ENCODE peak calls at places on chromosomes 11 and 22, in seven cellular contexts. V is body of pancreas, F is breast epithelium, D is right lobe of liver, R is stomach, I is IMR-90, H is suprapubic skin. L is an unnamed sample. For H3K4me1, the result is how much of the 10 kb centered on the place peaks cover.

GRCh38 chr11:111148953-111149352 is 96.6 kb upstream of the POU2AF2 start:
- DNase-seq in V (no peak), F (no peak), D (no peak), R (no peak), I (peak), H (no peak), L (no peak)

GRCh38 chr11:76228122-76229000 is 22.1 kb upstream of the WNT11 start:
- DNase-seq in V (no peak), F (no peak), D (peak), R (no peak), I (no peak), H (no peak), L (no peak)

GRCh38 chr11:407651-408080 is 7.1 kb downstream of the SIGIRR start:
- DNase-seq in V (no peak), F (no peak), D (no peak), R (no peak), I (no peak), H (no peak), L (no peak)

GRCh38 chr11:122032317-122032716 is 83.7 kb downstream of the BLID start:
- DNase-seq in V (no peak), F (no peak), D (no peak), R (no peak), I (no peak), H (no peak), L (no peak)

GRCh38 chr11:44839458-44840084 is 111.1 kb downstream of the TP53I11 start:
- DNase-seq in V (no peak), F (no peak), D (no peak), R (no peak), I (no peak), H (no peak), L (no peak)

GRCh38 chr11:90849278-90849677 is 626.4 kb upstream of the CHORDC1 start:
- DNase-seq in V (no peak), F (no peak), D (no peak), R (no peak), I (no peak), H (no peak), L (no peak)

GRCh38 chr11:32087602-32088001 is 3.3 kb upstream of the RCN1 start:
- DNase-seq in V (no peak), F (no peak), D (no peak), R (no peak), I (peak), H (no peak), L (no peak)

GRCh38 chr22:31550871-31551370 is 54.6 kb downstream of the SFI1 start:
- DNase-seq in V (no peak), F (no peak), D (no peak), R (no peak), I (no peak), H (no peak), L (no peak)

GRCh38 chr11:68329993-68330699 is 17.8 kb downstream of the LRP5 start:
- DNase-seq in V (peak), F (no peak), D (no peak), R (no peak), I (peak), H (no peak), L (no peak)

GRCh38 chr11:73579641-73580434 is 18.1 kb downstream of the FAM168A start:
- DNase-seq in V (no peak), F (no peak), D (no peak), R (no peak), I (peak), H (no peak), L (no peak)

GRCh38 chr11:86586307-86586706 is 86.1 kb downstream of the ME3 start:
- DNase-seq in V (no peak), F (no peak), D (no peak), R (no peak), I (no peak), H (no peak), L (no peak)

GRCh38 chr11:76424379-76424778 is 20.4 kb upstream of the EMSY start:
- DNase-seq in V (no peak), F (no peak), D (no peak), R (no peak), I (no peak), H (no peak), L (no peak)

GRCh38 chr11:14645985-14646900 is 2.6 kb downstream of the PDE3B start:
- DNase-seq in V (no peak), F (no peak), D (no peak), R (no peak), I (no peak), H (no peak), L (no peak)

GRCh38 chr11:107688322-107688918 is 23.4 kb downstream of the SLN start:
- DNase-seq in V (no peak), F (no peak), D (no peak), R (no peak), I (no peak), H (no peak), L (no peak)

GRCh38 chr11:71488968-71489265 is 35.9 kb downstream of the NADSYN1 start:
- DNase-seq in V (no peak), F (no peak), D (no peak), R (no peak), I (no peak), H (no peak), L (no peak)

GRCh38 chr11:119476666-119477331 is 53.8 kb upstream of the THY1 start:
- DNase-seq in V (no peak), F (peak), D (no peak), R (peak), I (no peak), H (peak), L (no peak)

GRCh38 chr22:48666620-48667019 is 1161.1 kb downstream of the BRD1 start:
- DNase-seq in V (no peak), F (no peak), D (no peak), R (no peak), I (no peak), H (no peak), L (no peak)

GRCh38 chr11:10943968-10944367 is 86.1 kb upstream of the ZBED5 start:
- DNase-seq in V (no peak), F (no peak), D (no peak), R (no peak), I (no peak), H (no peak), L (no peak)

GRCh38 chr11:33454264-33454663 is 197.1 kb downstream of the HIPK3 start:
- DNase-seq in V (no peak), F (no peak), D (no peak), R (no peak), I (no peak), H (no peak), L (no peak)

GRCh38 chr11:115145316-115145715 is 358.9 kb downstream of the CADM1 start:
- DNase-seq in V (no peak), F (no peak), D (no peak), R (no peak), I (no peak), H (no peak), L (no peak)

GRCh38 chr11:32940865-32941264 is 48.3 kb downstream of the QSER1 start:
- DNase-seq in V (no peak), F (no peak), D (no peak), R (no peak), I (no peak), H (no peak), L (no peak)

GRCh38 chr11:8060146-8060719 is 20.8 kb upstream of the TUB start:
- DNase-seq in V (no peak), F (no peak), D (peak), R (peak), I (no peak), H (peak), L (no peak)
- H3K27ac ChIP-seq in V (no peak), F (peak), D (no peak), R (no peak), I (no peak), H (peak), L (no peak)

GRCh38 chr11:6453152-6453551 is 12.4 kb upstream of the HPX start:
- DNase-seq in V (no peak), F (no peak), D (no peak), R (no peak), I (no peak), H (no peak), L (no peak)
- H3K4me1 ChIP-seq in V (under half), F (under half), D (under half), R (under half), I (under half), H (under half), L (under half)

DNA sequence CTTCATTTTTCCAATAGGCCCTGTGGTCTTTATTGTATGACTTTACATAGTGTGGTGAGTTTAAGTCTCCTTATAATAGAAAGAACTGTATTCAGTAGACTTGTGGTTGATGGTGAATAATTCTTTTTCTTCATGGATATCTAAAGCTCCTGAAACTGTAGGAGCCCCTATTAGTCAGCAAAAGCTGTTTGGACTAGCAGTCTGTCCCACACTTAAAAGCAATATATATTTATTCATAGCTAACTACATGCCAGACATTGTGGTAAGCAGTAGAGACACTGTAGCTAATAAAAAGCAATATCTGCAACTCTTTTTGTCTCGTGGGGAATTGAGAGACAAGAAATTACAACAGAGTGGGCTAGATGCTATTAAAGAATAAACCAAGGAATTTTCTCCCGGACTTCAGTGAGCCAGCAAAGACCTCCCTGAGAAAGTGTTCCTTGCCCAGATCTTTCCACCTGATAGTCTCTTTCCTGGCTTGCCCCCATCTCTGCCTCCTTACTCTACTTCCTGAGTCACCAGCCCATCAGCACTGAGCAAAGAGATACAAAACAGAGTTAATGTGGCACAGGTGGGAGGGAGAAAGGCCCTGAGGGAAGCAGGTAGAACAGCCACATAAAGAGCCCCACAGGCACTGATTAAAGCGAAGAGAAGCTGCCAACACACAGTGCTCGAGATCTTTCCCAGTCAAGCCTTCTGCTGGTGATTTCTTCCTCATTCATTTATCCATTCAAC is 1.4 kb upstream of the OR52W1 start:
- DNase-seq in V (no peak), F (no peak), D (no peak), R (no peak), I (peak), H (no peak), L (no peak)
- TF ChIP-seq POLR2A in V (no peak), F (no peak), D (no peak), R (no peak), I (no peak), H (no peak), L (no peak)

GRCh38 chr11:128774593-128774992 is 80.7 kb downstream of the FLI1 start:
- DNase-seq in V (no peak), F (no peak), D (no peak), R (no peak), I (no peak), H (no peak), L (no peak)
- H3K27ac ChIP-seq in V (no peak), F (no peak), D (no peak), R (no peak), I (no peak), H (no peak), L (no peak)

DNA sequence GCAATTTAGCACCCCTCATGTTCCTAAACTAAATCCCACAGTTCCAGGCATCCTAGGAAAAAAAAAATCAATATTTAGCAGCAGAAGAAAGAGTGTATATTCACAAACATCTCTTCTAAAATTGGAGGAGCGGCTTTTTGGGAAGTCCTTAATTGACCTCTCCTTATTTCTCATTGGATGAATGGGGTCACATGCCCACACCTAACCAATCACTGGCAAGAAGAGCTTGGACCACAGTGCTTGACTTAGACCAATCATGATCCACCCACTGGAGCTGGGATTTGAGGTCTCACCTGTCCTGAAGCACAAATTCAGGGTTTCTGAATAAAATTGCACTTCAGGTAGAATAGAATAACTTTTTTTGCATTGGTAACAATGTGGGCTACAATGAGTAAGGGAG is 16.0 kb downstream of the CD44 start:
- DNase-seq in V (no peak), F (no peak), D (no peak), R (no peak), I (no peak), H (no peak), L (no peak)
- H3K4me1 ChIP-seq in V (half or more), F (under half), D (under half), R (half or more), I (under half), H (half or more), L (half or more)

DNA sequence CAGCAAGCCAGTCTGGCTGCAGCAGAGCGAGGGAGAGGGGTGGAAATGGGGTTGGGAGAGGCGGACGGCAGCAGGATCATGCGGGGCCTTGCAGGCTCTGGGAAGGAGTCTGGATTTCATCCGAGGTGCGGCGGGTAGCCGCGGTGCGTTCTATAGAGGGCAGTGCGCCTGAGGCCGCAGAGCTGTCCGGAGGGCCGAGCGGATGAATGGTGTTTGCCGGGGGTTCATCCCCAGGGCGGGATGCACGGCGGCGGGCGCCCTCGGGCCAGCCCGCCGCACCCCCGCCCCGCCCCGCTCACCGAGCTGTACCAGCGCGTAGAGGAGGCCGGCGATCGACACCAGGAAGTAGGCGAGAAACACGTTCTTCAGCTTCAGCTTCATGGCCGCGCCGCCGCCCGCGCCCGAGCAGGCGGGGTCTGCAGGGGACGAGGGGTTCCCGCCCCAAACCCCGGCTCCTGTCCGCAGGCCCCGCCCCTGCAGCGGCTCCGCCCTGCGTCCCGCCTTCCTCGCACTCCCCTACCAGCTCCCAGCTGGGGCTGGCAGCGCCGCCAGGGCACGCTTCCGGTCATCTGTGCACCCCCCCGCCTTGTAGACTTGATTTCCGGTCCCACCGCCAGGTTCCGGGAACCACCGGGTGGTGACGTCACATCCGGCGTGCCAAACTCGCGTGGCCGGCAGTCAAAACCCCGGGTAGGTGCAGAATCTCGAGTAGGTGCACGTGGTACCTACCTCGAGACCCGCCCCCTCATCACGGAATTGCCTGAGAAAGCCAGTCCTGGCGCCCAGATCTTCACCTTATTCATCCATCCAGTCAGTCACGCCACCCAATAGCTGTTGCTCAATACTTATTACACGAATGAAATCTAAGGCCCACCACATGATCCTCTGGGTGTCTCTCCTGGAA is at the start of gene B3GAT3:
- DNase-seq in V (peak), F (peak), D (peak), R (peak), I (peak), H (peak), L (peak)
- TF ChIP-seq POLR2A in V (peak), F (peak), D (peak), R (no peak), I (peak), H (no peak), L (peak)

DNA sequence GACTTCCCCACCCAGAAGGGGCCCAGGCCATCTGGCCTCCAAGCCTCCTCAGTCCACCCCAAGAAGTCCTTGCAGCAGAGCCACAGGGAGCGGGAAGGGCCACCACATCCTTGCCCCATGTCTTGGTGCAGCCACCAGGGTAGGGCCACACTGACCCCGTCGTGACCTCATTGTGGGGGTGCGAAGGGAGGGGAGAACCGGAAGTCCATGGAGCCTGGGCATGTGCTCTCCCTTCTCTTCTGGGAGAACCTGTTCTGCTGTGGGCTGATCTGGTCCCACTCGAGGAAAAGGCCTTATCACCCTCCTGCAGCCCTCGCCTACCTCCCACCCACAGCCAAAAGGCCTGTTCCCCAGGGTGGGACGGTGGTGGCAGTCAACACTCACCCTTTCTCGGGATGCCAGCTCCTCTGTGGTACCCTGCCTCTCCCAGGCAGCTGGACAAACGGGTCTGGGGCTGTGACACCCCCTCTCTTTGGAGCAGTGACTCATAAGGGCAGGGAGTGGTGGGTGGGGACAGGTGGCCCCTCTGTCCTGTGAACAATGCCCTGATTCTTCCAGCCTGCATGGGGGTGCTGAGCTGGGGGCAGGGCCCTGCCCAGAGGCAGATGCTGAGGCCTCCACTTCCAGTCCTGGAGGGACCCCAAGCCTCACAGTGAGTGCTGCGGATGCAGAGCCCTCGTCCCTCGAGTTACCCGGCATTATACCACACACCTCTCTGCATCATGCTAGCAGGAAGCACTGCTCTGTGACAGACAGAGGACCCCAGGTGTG is 14.6 kb upstream of the CTSD start:
- DNase-seq in V (no peak), F (no peak), D (no peak), R (no peak), I (no peak), H (no peak), L (no peak)
- H3K27ac ChIP-seq in V (no peak), F (no peak), D (no peak), R (no peak), I (no peak), H (no peak), L (no peak)

L was measured in esophagus squamous epithelium.